ENCODE peak calls at places on chromosomes 6 and 20, in five cellular contexts. U is fibroblast of lung, R is right lobe of liver, O is fibroblast of pulmonary artery, Z is BJ. T is an unnamed sample.

GRCh38 chr6:68572525-68572924 is 62.6 kb upstream of the ADGRB3 start:
- DNase-seq in U (peak), R (peak), O (peak), Z (no peak), T (no peak)

GRCh38 chr6:162056061-162056460 is 671.5 kb downstream of the PRKN start:
- DNase-seq in U (no peak), R (no peak), O (no peak), Z (no peak), T (no peak)

GRCh38 chr6:151325075-151326050 is 66.0 kb downstream of the ZBTB2 start:
- DNase-seq in U (peak), R (peak), O (peak), Z (no peak), T (peak)

GRCh38 chr6:41190791-41191190 is 10.2 kb downstream of the TREML2 start:
- DNase-seq in U (no peak), R (no peak), O (no peak), Z (no peak), T (no peak)

GRCh38 chr20:25402583-25402982 is 4.9 kb upstream of the GINS1 start:
- DNase-seq in U (peak), R (no peak), O (no peak), Z (no peak), T (no peak)

GRCh38 chr20:61719691-61720347 is 345.9 kb downstream of the TAF4 start:
- DNase-seq in U (peak), R (no peak), O (no peak), Z (no peak), T (no peak)

GRCh38 chr6:27250955-27251671 is 3.6 kb downstream of the PRSS16 start:
- DNase-seq in U (no peak), R (no peak), O (peak), Z (no peak), T (no peak)

GRCh38 chr6:168576388-168576787 is 135.4 kb downstream of the SMOC2 start:
- DNase-seq in U (no peak), R (no peak), O (no peak), Z (no peak), T (no peak)

GRCh38 chr6:155085582-155086253 is 90.6 kb downstream of the TIAM2 start:
- DNase-seq in U (no peak), R (no peak), O (peak), Z (no peak), T (no peak)

GRCh38 chr20:29085625-29086024 is 2171.8 kb upstream of the DEFB115 start:
- DNase-seq in U (no peak), R (no peak), O (no peak), Z (no peak), T (no peak)

GRCh38 chr20:29079769-29080690 is 2177.4 kb upstream of the DEFB115 start:
- DNase-seq in U (peak), R (peak), O (peak), Z (no peak), T (no peak)
- TF ChIP-seq CTCF in U (no peak), R (no peak), O (no peak), Z (no peak), T (no peak)

GRCh38 chr6:163197839-163198238 is 216.7 kb upstream of the QKI start:
- DNase-seq in U (no peak), R (no peak), O (no peak), Z (no peak), T (no peak)

GRCh38 chr6:163200299-163201093 is 214.0 kb upstream of the QKI start:
- DNase-seq in U (no peak), R (no peak), O (no peak), Z (no peak), T (no peak)

GRCh38 chr6:163195721-163196691 is 218.5 kb upstream of the QKI start:
- DNase-seq in U (no peak), R (peak), O (no peak), Z (no peak), T (no peak)

GRCh38 chr6:163199371-163199770 is 215.1 kb upstream of the QKI start:
- DNase-seq in U (no peak), R (no peak), O (no peak), Z (no peak), T (no peak)

GRCh38 chr6:163198396-163198795 is 216.1 kb upstream of the QKI start:
- DNase-seq in U (no peak), R (no peak), O (no peak), Z (no peak), T (no peak)
- H3K4me3 ChIP-seq in U (no peak), R (no peak), O (no peak), Z (no peak), T (no peak)

GRCh38 chr6:87277123-87277522 is 45.3 kb upstream of the SMIM8 start:
- DNase-seq in U (peak), R (no peak), O (peak), Z (no peak), T (no peak)
- TF ChIP-seq CTCF in U (no peak), R (no peak), O (peak), Z (no peak), T (peak)

GRCh38 chr20:34312024-34312460 is 8.9 kb upstream of the AHCY start:
- DNase-seq in U (no peak), R (peak), O (no peak), Z (no peak), T (no peak)
- H3K4me3 ChIP-seq in U (peak), R (peak), O (no peak), Z (no peak), T (no peak)

GRCh38 chr20:45095753-45096371 is 5.1 kb downstream of the KCNS1 start:
- DNase-seq in U (peak), R (peak), O (peak), Z (no peak), T (peak)

GRCh38 chr20:45094864-45095574 is 5.9 kb downstream of the KCNS1 start:
- DNase-seq in U (no peak), R (no peak), O (no peak), Z (no peak), T (no peak)

GRCh38 chr20:45098096-45098773 is 2.7 kb downstream of the KCNS1 start:
- DNase-seq in U (peak), R (no peak), O (peak), Z (no peak), T (no peak)

GRCh38 chr20:45096781-45097180 is 4.1 kb downstream of the KCNS1 start:
- DNase-seq in U (no peak), R (no peak), O (no peak), Z (no peak), T (no peak)

GRCh38 chr20:45097485-45098095 is 3.3 kb downstream of the KCNS1 start:
- DNase-seq in U (peak), R (no peak), O (peak), Z (no peak), T (no peak)
- TF ChIP-seq CTCF in U (peak), R (peak), O (peak), Z (peak), T (peak)

DNA sequence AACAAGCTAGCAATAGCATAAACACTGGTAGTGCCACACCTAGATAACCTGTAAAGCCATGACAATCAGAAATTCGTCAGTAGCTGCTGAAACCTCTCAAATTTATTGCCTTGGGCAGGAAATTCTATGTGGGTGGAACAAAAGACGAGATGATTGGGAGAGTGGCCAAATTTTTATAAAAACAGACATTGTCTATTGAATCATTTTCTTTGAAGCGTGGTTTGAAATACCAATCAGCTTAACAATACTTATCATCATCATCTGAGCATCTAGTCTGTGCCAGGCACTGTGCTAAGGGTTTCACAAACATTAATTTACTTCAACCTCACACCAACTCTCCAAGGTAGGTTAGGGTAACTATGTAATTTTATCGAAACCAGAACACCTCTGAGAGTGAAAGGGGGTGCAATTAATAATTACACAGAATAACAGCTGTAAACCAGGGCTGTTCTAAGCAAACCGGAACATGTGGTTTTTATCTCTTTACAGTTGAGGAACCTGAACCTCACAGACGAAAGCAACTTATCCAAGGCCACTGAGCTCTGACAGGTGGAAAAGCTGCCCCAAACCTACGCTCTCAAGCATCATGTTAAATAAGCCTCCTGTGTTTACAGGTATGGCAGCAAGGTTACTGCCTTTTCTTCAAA is 43.4 kb downstream of the NHSL1 start:
- DNase-seq in U (no peak), R (no peak), O (peak), Z (no peak), T (no peak)
- H3K4me3 ChIP-seq in U (no peak), R (no peak), O (no peak), Z (no peak), T (no peak)

GRCh38 chr6:31575335-31575901 is at the start of gene TNF:
- DNase-seq in U (no peak), R (no peak), O (no peak), Z (no peak), T (no peak)

GRCh38 chr6:31572041-31572911 is at the start of gene LTA:
- DNase-seq in U (no peak), R (no peak), O (no peak), Z (no peak), T (no peak)

GRCh38 chr6:31573239-31574105 is 1.4 kb downstream of the LTA start:
- DNase-seq in U (no peak), R (no peak), O (no peak), Z (no peak), T (no peak)

GRCh38 chr6:31575952-31576684 is 753 bp downstream of the TNF start:
- DNase-seq in U (no peak), R (no peak), O (no peak), Z (no peak), T (no peak)

GRCh38 chr6:31574106-31575061 is 981 bp upstream of the TNF start:
- DNase-seq in U (no peak), R (no peak), O (no peak), Z (no peak), T (no peak)
- TF ChIP-seq CTCF in U (no peak), R (no peak), O (no peak), Z (no peak), T (no peak)

GRCh38 chr6:85920782-85921181 is 278.1 kb upstream of the SYNCRIP start:
- DNase-seq in U (no peak), R (no peak), O (no peak), Z (no peak), T (no peak)
- H3K4me3 ChIP-seq in U (no peak), R (no peak), O (no peak), Z (no peak), T (no peak)

DNA sequence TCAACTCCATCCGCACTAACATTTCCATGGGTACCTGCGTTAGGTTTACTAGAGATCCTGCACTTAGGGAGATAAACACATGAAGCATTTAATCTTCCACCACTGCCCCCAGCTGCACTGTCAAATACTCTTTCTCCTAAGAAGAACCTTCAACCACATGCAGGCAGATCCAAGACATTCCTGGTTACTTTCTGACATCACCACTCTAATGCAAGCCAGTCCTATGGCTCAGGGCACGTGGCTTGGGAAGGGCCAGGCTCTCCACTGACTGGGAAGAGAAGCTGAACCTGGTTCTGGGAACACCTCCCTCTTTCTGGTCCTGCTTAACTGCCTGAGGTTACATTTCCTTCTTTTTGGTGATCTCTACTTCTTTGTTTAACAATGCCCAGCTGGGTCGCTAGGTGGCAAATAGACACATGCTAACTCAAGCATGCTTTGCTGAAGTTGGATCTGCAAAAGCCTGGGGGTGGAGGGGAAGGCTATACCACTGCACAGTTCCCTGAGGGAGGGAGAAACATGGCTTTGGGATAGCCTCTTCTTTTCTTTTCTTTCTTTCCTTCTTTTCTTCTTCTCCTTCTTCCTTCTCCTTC is 249.8 kb downstream of the GMDS start:
- DNase-seq in U (no peak), R (no peak), O (no peak), Z (no peak), T (no peak)
- TF ChIP-seq CTCF in U (no peak), R (no peak), O (no peak), Z (no peak), T (no peak)

T was measured in AG04449.